ENCODE peak calls at places on chromosomes 2 and 18, in ten cellular contexts. C, J, X, G, L, A, Q, Y, V and Z are unnamed samples.

GRCh38 chr2:197675711-197676188 is 363 bp upstream of the RFTN2 start:
- DNase-seq in C (no peak), J (no peak), X (peak), G (no peak), L (no peak), A (peak), Q (no peak), Y (peak), V (no peak), Z (no peak)

GRCh38 chr18:78809845-78810244 is 169.8 kb upstream of the SALL3 start:
- DNase-seq in C (no peak), J (no peak), X (no peak), G (no peak), L (no peak), A (no peak), Q (no peak), Y (no peak), V (no peak), Z (no peak)

GRCh38 chr2:88187927-88188326 is 17.8 kb downstream of the THNSL2 start:
- DNase-seq in C (no peak), J (no peak), X (no peak), G (no peak), L (no peak), A (no peak), Q (no peak), Y (no peak), V (no peak), Z (no peak)

GRCh38 chr2:120631241-120631640 is 104.4 kb upstream of the GLI2 start:
- DNase-seq in C (no peak), J (no peak), X (no peak), G (peak), L (no peak), A (no peak), Q (no peak), Y (no peak), V (no peak), Z (no peak)

GRCh38 chr18:57432765-57433400 is 2.3 kb upstream of the ONECUT2 start:
- DNase-seq in C (no peak), J (no peak), X (no peak), G (no peak), L (no peak), A (no peak), Q (no peak), Y (no peak), V (no peak), Z (no peak)

GRCh38 chr2:168738057-168738456 is 64.4 kb upstream of the NOSTRIN start:
- DNase-seq in C (no peak), J (no peak), X (no peak), G (no peak), L (no peak), A (no peak), Q (no peak), Y (no peak), V (no peak), Z (no peak)

GRCh38 chr2:101251844-101252407 is 760 bp upstream of the CNOT11 start:
- DNase-seq in C (no peak), J (no peak), X (no peak), G (no peak), L (no peak), A (no peak), Q (no peak), Y (no peak), V (no peak), Z (no peak)

GRCh38 chr18:58865714-58866113 is 1.0 kb downstream of the ZNF532 start:
- DNase-seq in C (no peak), J (no peak), X (no peak), G (no peak), L (no peak), A (no peak), Q (no peak), Y (no peak), V (no peak), Z (no peak)

GRCh38 chr2:74815955-74816354 is 18.0 kb upstream of the HK2 start:
- DNase-seq in C (no peak), J (no peak), X (no peak), G (peak), L (no peak), A (no peak), Q (no peak), Y (no peak), V (no peak), Z (no peak)

GRCh38 chr2:235050992-235051351 is 99.2 kb downstream of the SH3BP4 start:
- DNase-seq in C (no peak), J (no peak), X (peak), G (peak), L (peak), A (peak), Q (no peak), Y (no peak), V (peak), Z (no peak)

GRCh38 chr18:40935423-40935822 is 1019.6 kb upstream of the PIK3C3 start:
- DNase-seq in C (no peak), J (no peak), X (peak), G (no peak), L (no peak), A (no peak), Q (no peak), Y (no peak), V (no peak), Z (no peak)

GRCh38 chr2:20665261-20666113 is 1.5 kb upstream of the GDF7 start:
- DNase-seq in C (peak), J (no peak), X (no peak), G (peak), L (no peak), A (no peak), Q (no peak), Y (no peak), V (no peak), Z (peak)

GRCh38 chr2:1814061-1814460 is 69.7 kb upstream of the PXDN start:
- DNase-seq in C (no peak), J (no peak), X (no peak), G (no peak), L (no peak), A (no peak), Q (no peak), Y (no peak), V (no peak), Z (no peak)

GRCh38 chr2:232896111-232896510 is 26.0 kb downstream of the SNORC start:
- DNase-seq in C (no peak), J (no peak), X (no peak), G (no peak), L (no peak), A (no peak), Q (no peak), Y (no peak), V (no peak), Z (no peak)

GRCh38 chr2:138502253-138503086 is 900 bp downstream of the SPOPL start:
- DNase-seq in C (no peak), J (no peak), X (peak), G (no peak), L (no peak), A (no peak), Q (no peak), Y (no peak), V (peak), Z (no peak)

GRCh38 chr2:36511858-36512630 is 85.9 kb downstream of the FEZ2 start:
- DNase-seq in C (no peak), J (peak), X (no peak), G (no peak), L (no peak), A (no peak), Q (no peak), Y (no peak), V (peak), Z (no peak)

GRCh38 chr2:48114256-48114655 is 208.0 kb upstream of the FBXO11 start:
- DNase-seq in C (peak), J (peak), X (peak), G (no peak), L (peak), A (no peak), Q (peak), Y (no peak), V (peak), Z (no peak)